ENCODE peak calls at places on chromosomes 2 and 18, in six cellular contexts. M is K562; Z is CD8-positive, alpha-beta memory T cell; Y is NCI-H1436; N is activated naive CD8-positive, alpha-beta T cell treated with anti-CD3 and anti-CD28 coated beads, Interleukin-2, amount 10 ng/mL, durations not matched to agents 7 days and 5 days; R is aorta. G is an unnamed sample.

GRCh38 chr2:118774458-118775133 is 72.9 kb downstream of the EN1 start:
- DNase-seq in M (peak; percentile 79), Z (no peak), Y (peak; percentile 35), N (peak; percentile 48), R (peak; percentile 84), G (peak; percentile 77)

GRCh38 chr2:229445501-229446294 is 174.6 kb upstream of the PID1 start:
- DNase-seq in M (no peak), Z (no peak), Y (no peak), N (no peak), R (no peak), G (no peak)

GRCh38 chr2:147211484-147211883 is 633.3 kb upstream of the ACVR2A start:
- DNase-seq in M (no peak), Z (no peak), Y (no peak), N (no peak), R (no peak), G (no peak)

GRCh38 chr2:144470334-144470733 is 49.6 kb downstream of the ZEB2 start:
- DNase-seq in M (no peak), Z (no peak), Y (peak; percentile 59), N (no peak), R (no peak), G (no peak)

GRCh38 chr2:144493027-144493809 is 26.7 kb downstream of the ZEB2 start:
- DNase-seq in M (no peak), Z (no peak), Y (no peak), N (no peak), R (no peak), G (no peak)

GRCh38 chr2:95677346-95677745 is 85.5 kb downstream of the TRIM43 start:
- DNase-seq in M (no peak), Z (no peak), Y (no peak), N (no peak), R (no peak), G (no peak)

GRCh38 chr2:227890495-227891079 is 19.2 kb downstream of the DAW1 start:
- DNase-seq in M (peak; percentile 45), Z (peak; percentile 11), Y (peak; percentile 51), N (no peak), R (no peak), G (no peak)

GRCh38 chr2:46163804-46164569 is 133.2 kb upstream of the EPAS1 start:
- DNase-seq in M (no peak), Z (no peak), Y (no peak), N (no peak), R (no peak), G (no peak)

GRCh38 chr2:223086360-223086981 is 34.5 kb downstream of the KCNE4 start:
- DNase-seq in M (no peak), Z (no peak), Y (no peak), N (no peak), R (no peak), G (no peak)

GRCh38 chr18:55927831-55928230 is 339.8 kb upstream of the TCF4 start:
- DNase-seq in M (no peak), Z (no peak), Y (no peak), N (no peak), R (no peak), G (no peak)

GRCh38 chr2:43158259-43158880 is 68.0 kb downstream of the ZFP36L2 start:
- DNase-seq in M (no peak), Z (no peak), Y (no peak), N (peak; percentile 69), R (peak; percentile 87), G (no peak)

GRCh38 chr2:152613235-152613634 is 104.0 kb downstream of the PRPF40A start:
- DNase-seq in M (no peak), Z (no peak), Y (no peak), N (no peak), R (no peak), G (no peak)

GRCh38 chr2:57990118-57990725 is 56.4 kb upstream of the VRK2 start:
- DNase-seq in M (no peak), Z (no peak), Y (no peak), N (no peak), R (no peak), G (no peak)

GRCh38 chr18:55234366-55235093 is 275.3 kb upstream of the CCDC68 start:
- DNase-seq in M (peak; percentile 79), Z (no peak), Y (peak; percentile 82), N (peak; percentile 54), R (peak; percentile 89), G (peak; percentile 76)

GRCh38 chr2:48433682-48434081 is 96.3 kb upstream of the STON1 start:
- DNase-seq in M (peak; percentile 30), Z (no peak), Y (no peak), N (no peak), R (no peak), G (no peak)

GRCh38 chr2:9637330-9637729 is 6.5 kb upstream of the YWHAQ start:
- DNase-seq in M (no peak), Z (no peak), Y (no peak), N (no peak), R (no peak), G (no peak)

GRCh38 chr18:47944972-47945843 is 14.7 kb upstream of the SMAD2 start:
- DNase-seq in M (peak; percentile 27), Z (no peak), Y (no peak), N (no peak), R (no peak), G (no peak)

GRCh38 chr2:24842081-24843050 is 49.1 kb downstream of the CENPO start:
- DNase-seq in M (no peak), Z (no peak), Y (no peak), N (no peak), R (peak; percentile 70), G (no peak)

GRCh38 chr2:29066271-29066860 is 8.0 kb downstream of the PCARE start:
- DNase-seq in M (no peak), Z (no peak), Y (no peak), N (no peak), R (no peak), G (no peak)

G was measured in type B pancreatic cell.